ENCODE peak calls at places on chromosome 16, in eight cellular contexts. V is HCT116, H is SK-N-SH, T is endothelial cell of umbilical vein, F is transverse colon, M is stomach, D is sigmoid colon, B is GM12891. A is an unnamed sample.

GRCh38 chr16:51723016-51723724 is 572.1 kb upstream of the SALL1 start:
- DNase-seq in V (no peak), H (no peak), T (no peak), F (no peak), M (no peak), D (no peak), B (no peak), A (no peak)

GRCh38 chr16:1992475-1993292 is 2.9 kb downstream of the SYNGR3 start:
- DNase-seq in V (no peak), H (no peak), T (no peak), F (no peak), M (no peak), D (no peak), B (no peak), A (no peak)

GRCh38 chr16:6335072-6335471 is 997.6 kb upstream of the RBFOX1 start:
- DNase-seq in V (no peak), H (peak), T (no peak), F (no peak), M (no peak), D (no peak), B (no peak), A (no peak)

GRCh38 chr16:760498-761343 is at the start of gene MSLN:
- DNase-seq in V (peak), H (no peak), T (no peak), F (no peak), M (no peak), D (no peak), B (no peak), A (no peak)

GRCh38 chr16:3578610-3579551 is 1.7 kb upstream of the NLRC3 start:
- DNase-seq in V (no peak), H (no peak), T (no peak), F (peak), M (peak), D (no peak), B (peak), A (no peak)

GRCh38 chr16:50602531-50603205 is 54.5 kb downstream of the NKD1 start:
- DNase-seq in V (no peak), H (no peak), T (no peak), F (peak), M (no peak), D (peak), B (no peak), A (no peak)

GRCh38 chr16:13067648-13068047 is 166.2 kb downstream of the SHISA9 start:
- DNase-seq in V (no peak), H (no peak), T (no peak), F (no peak), M (no peak), D (no peak), B (no peak), A (no peak)

GRCh38 chr16:84284168-84284722 is 10.4 kb upstream of the WFDC1 start:
- DNase-seq in V (no peak), H (peak), T (no peak), F (peak), M (peak), D (peak), B (no peak), A (no peak)

GRCh38 chr16:9090101-9090959 is 1.1 kb upstream of the HAPSTR1 start:
- DNase-seq in V (no peak), H (peak), T (peak), F (peak), M (peak), D (peak), B (peak), A (no peak)

GRCh38 chr16:27841061-27841801 is 222.3 kb downstream of the GSG1L start:
- DNase-seq in V (no peak), H (no peak), T (no peak), F (no peak), M (no peak), D (peak), B (no peak), A (no peak)

GRCh38 chr16:11201498-11202259 is 54.3 kb downstream of the SOCS1 start:
- DNase-seq in V (peak), H (peak), T (peak), F (no peak), M (peak), D (no peak), B (no peak), A (peak)

GRCh38 chr16:3645504-3646347 is 8.8 kb upstream of the DNASE1 start:
- DNase-seq in V (no peak), H (no peak), T (no peak), F (no peak), M (peak), D (peak), B (no peak), A (no peak)

GRCh38 chr16:49345829-49346228 is 27.8 kb upstream of the C16orf78 start:
- DNase-seq in V (no peak), H (no peak), T (no peak), F (no peak), M (no peak), D (no peak), B (no peak), A (no peak)

GRCh38 chr16:56936950-56937349 is 5.0 kb downstream of the HERPUD1 start:
- DNase-seq in V (no peak), H (no peak), T (no peak), F (no peak), M (no peak), D (no peak), B (no peak), A (no peak)

GRCh38 chr16:28923652-28924398 is 1.2 kb downstream of the RABEP2 start:
- DNase-seq in V (no peak), H (no peak), T (no peak), F (peak), M (peak), D (no peak), B (peak), A (peak)
- TF ChIP-seq POLR2AphosphoS5 in V (no peak), H (no peak), T (no peak), F (no peak), M (no peak), D (no peak), B (peak), A (no peak)

DNA sequence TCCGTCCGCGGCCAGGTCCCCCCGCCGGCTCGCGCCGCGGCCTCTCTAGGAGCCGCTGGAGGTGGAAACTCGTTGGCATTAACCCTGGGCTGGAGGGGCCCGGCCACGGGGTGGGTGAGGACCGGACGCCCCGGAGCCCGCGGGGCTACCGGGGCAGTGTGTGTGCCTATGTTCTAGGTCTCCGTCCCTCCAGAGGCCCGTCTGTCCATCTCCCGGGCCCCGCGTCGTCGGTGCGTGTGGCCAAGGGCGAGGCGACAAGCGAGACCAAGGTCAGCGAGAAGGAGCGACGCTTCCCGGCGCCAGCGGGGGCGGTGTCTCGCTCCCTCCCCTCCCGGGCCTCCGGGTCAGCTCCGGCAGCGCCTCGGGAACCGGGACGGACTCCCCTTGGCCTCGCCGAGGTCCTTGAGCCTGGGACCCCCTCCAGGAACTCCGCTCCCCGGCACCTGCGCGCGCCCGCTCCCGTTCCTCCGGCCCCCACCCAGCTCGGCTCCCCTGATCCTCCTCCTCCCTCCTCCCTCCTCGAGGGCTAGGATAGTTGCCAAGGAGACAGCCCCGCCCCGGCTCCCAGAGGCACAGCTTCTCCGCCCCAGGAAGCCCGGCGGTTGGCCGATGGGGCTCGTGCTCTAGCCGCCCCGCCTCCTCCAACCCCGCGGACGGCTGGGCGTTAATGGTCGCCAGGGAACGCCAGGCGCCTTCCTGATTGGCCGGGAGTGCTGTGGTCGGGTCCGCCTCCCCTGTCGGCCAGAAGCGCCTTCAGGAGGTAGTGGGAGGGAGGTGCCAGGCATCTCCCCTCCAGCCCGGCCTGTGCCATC is 663 bp upstream of the ZNF768 start:
- DNase-seq in V (peak), H (peak), T (peak), F (peak), M (peak), D (peak), B (peak), A (peak)
- TF ChIP-seq POLR2AphosphoS5 in V (peak), H (peak), T (peak), F (peak), M (peak), D (peak), B (peak), A (peak)

GRCh38 chr16:70678121-70678897 is 7.5 kb downstream of the MTSS2 start:
- DNase-seq in V (no peak), H (no peak), T (no peak), F (no peak), M (no peak), D (no peak), B (no peak), A (no peak)

GRCh38 chr16:70675851-70676513 is 9.9 kb downstream of the MTSS2 start:
- DNase-seq in V (no peak), H (peak), T (no peak), F (no peak), M (no peak), D (peak), B (no peak), A (no peak)

GRCh38 chr16:70677499-70678120 is 8.2 kb downstream of the MTSS2 start:
- DNase-seq in V (no peak), H (peak), T (no peak), F (no peak), M (no peak), D (no peak), B (no peak), A (no peak)

GRCh38 chr16:70678898-70679652 is 6.8 kb downstream of the MTSS2 start:
- DNase-seq in V (no peak), H (no peak), T (no peak), F (no peak), M (no peak), D (no peak), B (no peak), A (no peak)

GRCh38 chr16:70676571-70677498 is 9.0 kb downstream of the MTSS2 start:
- DNase-seq in V (no peak), H (peak), T (no peak), F (no peak), M (no peak), D (peak), B (no peak), A (no peak)
- TF ChIP-seq POLR2AphosphoS5 in V (no peak), H (no peak), T (no peak), F (no peak), M (no peak), D (no peak), B (no peak), A (no peak)

DNA sequence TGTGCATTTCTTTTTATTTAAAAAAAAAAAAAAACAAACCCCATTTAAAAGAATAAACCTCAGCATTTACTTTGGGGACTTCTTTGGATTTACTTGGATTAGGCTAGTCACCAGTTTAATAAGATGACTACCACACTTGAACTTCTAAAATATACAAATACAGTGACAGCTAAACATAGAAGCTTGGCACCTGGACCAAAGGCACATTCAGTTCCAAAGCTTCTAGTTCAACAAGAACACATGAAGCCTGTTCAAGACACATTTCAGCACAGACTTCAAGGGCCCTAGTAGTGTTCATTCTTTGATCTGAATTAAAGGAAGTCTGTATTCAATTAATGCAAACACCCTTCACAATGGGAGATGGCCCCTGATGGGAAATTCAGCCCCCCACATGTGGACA is 11.6 kb upstream of the ROGDI start:
- DNase-seq in V (no peak), H (no peak), T (no peak), F (no peak), M (no peak), D (peak), B (no peak), A (no peak)
- TF ChIP-seq POLR2AphosphoS5 in V (no peak), H (no peak), T (no peak), F (peak), M (no peak), D (peak), B (no peak), A (no peak)

GRCh38 chr16:68273896-68274295 is 9.6 kb downstream of the SLC7A6 start:
- DNase-seq in V (no peak), H (no peak), T (no peak), F (no peak), M (no peak), D (no peak), B (no peak), A (no peak)

GRCh38 chr16:68273459-68273858 is 9.1 kb downstream of the SLC7A6 start:
- DNase-seq in V (no peak), H (no peak), T (no peak), F (no peak), M (no peak), D (no peak), B (no peak), A (no peak)

GRCh38 chr16:68274441-68274840 is 10.1 kb downstream of the SLC7A6 start:
- DNase-seq in V (no peak), H (no peak), T (no peak), F (no peak), M (no peak), D (no peak), B (no peak), A (no peak)

GRCh38 chr16:68275611-68276191 is 11.4 kb downstream of the SLC7A6 start:
- DNase-seq in V (no peak), H (no peak), T (no peak), F (no peak), M (no peak), D (no peak), B (no peak), A (no peak)

DNA sequence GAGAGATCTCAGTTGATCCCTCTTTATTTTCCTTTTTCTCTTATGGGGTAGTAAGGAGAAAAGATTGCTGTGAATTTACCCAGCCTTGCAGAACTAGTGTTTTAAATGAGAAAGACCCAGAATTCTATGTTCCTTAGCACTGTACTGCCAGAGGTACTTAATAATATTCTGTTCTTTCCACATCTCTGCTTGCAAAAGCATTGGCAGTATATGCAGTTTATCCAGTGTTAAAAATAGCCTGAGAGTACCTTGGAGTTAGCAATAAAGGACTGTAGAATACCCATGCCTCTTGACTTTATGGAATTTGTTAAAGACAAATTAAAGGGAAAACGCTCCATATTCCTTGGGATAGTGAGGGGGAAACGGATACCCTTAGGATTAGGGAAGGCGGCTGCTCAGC is 11.9 kb downstream of the SLC7A6 start:
- DNase-seq in V (no peak), H (no peak), T (no peak), F (no peak), M (no peak), D (no peak), B (no peak), A (no peak)
- TF ChIP-seq POLR2AphosphoS5 in V (no peak), H (no peak), T (no peak), F (no peak), M (no peak), D (no peak), B (no peak), A (no peak)

DNA sequence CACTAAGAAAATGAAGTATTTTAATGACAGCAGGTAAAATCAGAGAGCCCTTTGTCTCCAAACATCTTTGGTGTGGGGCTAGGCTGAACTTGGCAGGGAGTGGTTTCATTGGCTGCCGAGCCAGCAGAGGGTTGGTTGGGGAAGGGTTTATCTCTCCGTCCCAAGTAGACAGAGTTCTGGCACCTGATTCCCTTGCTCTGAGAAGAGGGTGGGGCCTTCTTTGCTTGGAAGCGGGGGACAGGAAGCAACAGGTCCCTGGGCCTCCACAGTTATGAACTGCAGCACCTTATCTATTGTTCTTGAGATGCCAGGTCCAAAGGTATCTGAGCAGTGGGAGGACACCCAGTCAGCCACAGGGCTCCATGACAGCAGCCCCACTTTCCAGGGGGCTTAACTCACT is 12.3 kb upstream of the CDH1 start:
- DNase-seq in V (no peak), H (no peak), T (no peak), F (peak), M (no peak), D (no peak), B (no peak), A (no peak)
- TF ChIP-seq POLR2AphosphoS5 in V (no peak), H (no peak), T (no peak), F (no peak), M (no peak), D (no peak), B (no peak), A (no peak)

GRCh38 chr16:15950167-15950854 is 895 bp downstream of the ABCC1 start:
- DNase-seq in V (no peak), H (peak), T (peak), F (peak), M (peak), D (peak), B (no peak), A (peak)

GRCh38 chr16:15950869-15951268 is 1.5 kb downstream of the ABCC1 start:
- DNase-seq in V (no peak), H (peak), T (no peak), F (no peak), M (no peak), D (no peak), B (no peak), A (no peak)

GRCh38 chr16:15952265-15952711 is 2.9 kb downstream of the ABCC1 start:
- DNase-seq in V (no peak), H (peak), T (peak), F (no peak), M (no peak), D (no peak), B (no peak), A (peak)

GRCh38 chr16:15953477-15953876 is 4.1 kb downstream of the ABCC1 start:
- DNase-seq in V (no peak), H (no peak), T (no peak), F (no peak), M (no peak), D (peak), B (no peak), A (no peak)

GRCh38 chr16:15951852-15952251 is 2.4 kb downstream of the ABCC1 start:
- DNase-seq in V (no peak), H (no peak), T (peak), F (no peak), M (no peak), D (no peak), B (no peak), A (peak)
- TF ChIP-seq POLR2AphosphoS5 in V (no peak), H (no peak), T (no peak), F (no peak), M (no peak), D (no peak), B (no peak), A (no peak)